ENCODE peak calls at places on chromosome 14, in eight cellular contexts. H is Karpas-422, Q is GM03348, M is AG10803, E is AG08396, N is NCI-H2107, P is hepatic stellate cell, D is left ventricle myocardium inferior. Y is an unnamed sample.

GRCh38 chr14:96056509-96057422 is 17.6 kb downstream of the C14orf132 start:
- DNase-seq in H (peak; percentile 90), Q (no peak), M (no peak), E (no peak), N (peak; percentile 51), P (no peak), D (no peak), Y (no peak)

GRCh38 chr14:103126088-103126872 is 3.0 kb downstream of the TNFAIP2 start:
- DNase-seq in H (no peak), Q (no peak), M (no peak), E (no peak), N (no peak), P (no peak), D (peak; percentile 18), Y (no peak)

GRCh38 chr14:69606258-69606657 is 5.1 kb upstream of the SUSD6 start:
- DNase-seq in H (no peak), Q (no peak), M (no peak), E (no peak), N (no peak), P (no peak), D (no peak), Y (no peak)

GRCh38 chr14:99598774-99599173 is 5.2 kb downstream of the CCDC85C start:
- DNase-seq in H (no peak), Q (no peak), M (no peak), E (no peak), N (no peak), P (no peak), D (no peak), Y (no peak)

GRCh38 chr14:103317251-103317650 is 16.8 kb upstream of the EIF5 start:
- DNase-seq in H (no peak), Q (no peak), M (no peak), E (no peak), N (no peak), P (no peak), D (no peak), Y (no peak)

GRCh38 chr14:41609704-41610183 is 3.1 kb downstream of the LRFN5 start:
- DNase-seq in H (no peak), Q (peak; percentile 3), M (peak; percentile 8), E (peak; percentile 16), N (peak; percentile 85), P (no peak), D (peak; percentile 38), Y (no peak)

GRCh38 chr14:81476816-81477215 is 56.8 kb downstream of the SEL1L start:
- DNase-seq in H (no peak), Q (no peak), M (no peak), E (no peak), N (no peak), P (no peak), D (no peak), Y (no peak)

GRCh38 chr14:99606359-99606758 is 2.4 kb upstream of the CCDC85C start:
- DNase-seq in H (no peak), Q (no peak), M (no peak), E (no peak), N (no peak), P (no peak), D (no peak), Y (no peak)

GRCh38 chr14:74368441-74368840 is 20.2 kb downstream of the VRTN start:
- DNase-seq in H (no peak), Q (no peak), M (no peak), E (no peak), N (no peak), P (no peak), D (no peak), Y (no peak)

GRCh38 chr14:65403231-65403630 is 9.3 kb upstream of the FUT8 start:
- DNase-seq in H (no peak), Q (peak; percentile 71), M (peak; percentile 81), E (peak; percentile 37), N (no peak), P (peak; percentile 25), D (no peak), Y (peak; percentile 67)

GRCh38 chr14:99143126-99143525 is 128.9 kb downstream of the BCL11B start:
- DNase-seq in H (no peak), Q (no peak), M (no peak), E (no peak), N (no peak), P (no peak), D (no peak), Y (no peak)

GRCh38 chr14:49882826-49883694 is 9.8 kb upstream of the ARF6 start:
- DNase-seq in H (no peak), Q (no peak), M (no peak), E (no peak), N (no peak), P (no peak), D (no peak), Y (no peak)

GRCh38 chr14:97276573-97276972 is 479.4 kb downstream of the VRK1 start:
- DNase-seq in H (no peak), Q (no peak), M (no peak), E (no peak), N (no peak), P (no peak), D (no peak), Y (no peak)

GRCh38 chr14:78448483-78449094 is 278.4 kb downstream of the NRXN3 start:
- DNase-seq in H (peak; percentile 87), Q (peak; percentile 74), M (peak; percentile 17), E (peak; percentile 43), N (peak; percentile 79), P (peak; percentile 42), D (no peak), Y (peak; percentile 10)

GRCh38 chr14:76217179-76217578 is 65.5 kb downstream of the GPATCH2L start:
- DNase-seq in H (no peak), Q (no peak), M (no peak), E (no peak), N (no peak), P (no peak), D (no peak), Y (no peak)

GRCh38 chr14:38138581-38139138 is 69.0 kb upstream of the SSTR1 start:
- DNase-seq in H (peak; percentile 96), Q (no peak), M (no peak), E (no peak), N (no peak), P (no peak), D (no peak), Y (peak; percentile 61)

GRCh38 chr14:94582199-94582750 is 1.0 kb downstream of the SERPINA5 start:
- DNase-seq in H (no peak), Q (no peak), M (no peak), E (no peak), N (no peak), P (no peak), D (no peak), Y (no peak)

GRCh38 chr14:105851716-105852377 is 325.5 kb downstream of the TMEM121 start:
- DNase-seq in H (no peak), Q (no peak), M (no peak), E (no peak), N (no peak), P (no peak), D (no peak), Y (no peak)

GRCh38 chr14:39267592-39268112 is 33.9 kb downstream of the MIA2 start:
- DNase-seq in H (peak; percentile 80), Q (no peak), M (peak; percentile 36), E (no peak), N (no peak), P (peak; percentile 4), D (no peak), Y (peak; percentile 12)

GRCh38 chr14:55340482-55340881 is 69.3 kb downstream of the FBXO34 start:
- DNase-seq in H (no peak), Q (no peak), M (no peak), E (no peak), N (no peak), P (no peak), D (no peak), Y (no peak)

GRCh38 chr14:22510527-22511110 is 78.4 kb downstream of the DAD1 start:
- DNase-seq in H (no peak), Q (peak; percentile 69), M (peak; percentile 88), E (no peak), N (no peak), P (peak; percentile 47), D (no peak), Y (peak; percentile 80)

GRCh38 chr14:63596998-63597658 is 44.5 kb downstream of the WDR89 start:
- DNase-seq in H (no peak), Q (no peak), M (no peak), E (no peak), N (no peak), P (no peak), D (no peak), Y (no peak)